ENCODE peak calls at places on chromosome 17, in ten cellular contexts. J is heart right ventricle; E is HEK293T; U is PC-3; M is mucosa of gallbladder; A is activated CD8-positive, alpha-beta memory T cell treated with anti-CD3 and anti-CD28 coated beads, Interleukin-2, amount 50 U/mL, for 48 hours; P is AG10803; V is stimulated activated CD4-positive, alpha-beta T cell treated with anti-CD3 and anti-CD28 coated beads, Interleukin-15, amount 100 ng/mL, for 24 hours; T is GM04503; Z is kidney tubule cell. L is an unnamed sample.

GRCh38 chr17:65742433-65743312 is 181.2 kb upstream of the AXIN2 start:
- DNase-seq in J (no peak), M (no peak), V (no peak), U (peak), A (no peak), T (peak), E (no peak), P (peak), Z (peak), L (no peak)

GRCh38 chr17:20896153-20896649 is 146.6 kb downstream of the USP22 start:
- DNase-seq in A (peak), J (peak), E (no peak), U (no peak), Z (no peak), T (no peak), M (peak), V (peak), P (peak), L (no peak)

GRCh38 chr17:67912656-67913055 is 83.6 kb downstream of the C17orf58 start:
- DNase-seq in Z (no peak), E (no peak), U (no peak), A (peak), P (no peak), T (no peak), V (peak), J (no peak), M (no peak), L (no peak)

GRCh38 chr17:74777884-74778490 is 1.8 kb upstream of the NAT9 start:
- DNase-seq in T (no peak), A (no peak), Z (no peak), P (no peak), J (no peak), E (no peak), U (no peak), V (no peak), M (no peak), L (no peak)

GRCh38 chr17:73643012-73643845 is 1.0 kb downstream of the SDK2 start:
- DNase-seq in E (peak), Z (peak), M (no peak), U (peak), P (no peak), T (no peak), J (peak), V (peak), A (peak), L (peak)

GRCh38 chr17:17496189-17497064 is at the start of gene RASD1:
- DNase-seq in M (peak), P (peak), V (peak), E (peak), U (peak), T (no peak), J (peak), A (peak), Z (peak), L (peak)

GRCh38 chr17:57443781-57444180 is 187.5 kb downstream of the MSI2 start:
- DNase-seq in M (no peak), E (no peak), A (no peak), V (no peak), P (no peak), J (no peak), U (no peak), T (no peak), Z (no peak), L (no peak)

GRCh38 chr17:71163121-71163812 is 957.6 kb upstream of the SOX9 start:
- DNase-seq in A (no peak), U (peak), J (no peak), P (no peak), Z (no peak), V (no peak), M (peak), T (no peak), E (peak), L (no peak)

GRCh38 chr17:21215935-21216334 is 2.0 kb upstream of the TMEM11 start:
- DNase-seq in P (no peak), V (no peak), M (no peak), E (no peak), T (no peak), A (no peak), U (peak), Z (peak), J (no peak), L (no peak)

GRCh38 chr17:64320613-64321553 is 57.8 kb upstream of the TEX2 start:
- DNase-seq in U (peak), E (peak), T (no peak), A (peak), V (peak), M (peak), Z (peak), P (peak), J (no peak), L (peak)

GRCh38 chr17:16037636-16038035 is 38.0 kb downstream of the TTC19 start:
- DNase-seq in P (no peak), J (no peak), A (no peak), T (no peak), Z (peak), U (no peak), V (no peak), M (no peak), E (no peak), L (no peak)

GRCh38 chr17:9465216-9465921 is 110.3 kb downstream of the STX8 start:
- DNase-seq in V (no peak), A (no peak), E (no peak), T (peak), M (no peak), Z (no peak), P (peak), U (no peak), J (no peak), L (no peak)

GRCh38 chr17:58358408-58359172 is 6.6 kb upstream of the SUPT4H1 start:
- DNase-seq in J (no peak), T (no peak), A (no peak), P (no peak), Z (no peak), U (no peak), E (no peak), M (no peak), V (no peak), L (no peak)

GRCh38 chr17:39261286-39261685 is 35.5 kb upstream of the STAC2 start:
- DNase-seq in P (no peak), Z (no peak), T (no peak), M (no peak), V (peak), A (no peak), J (no peak), E (no peak), U (no peak), L (no peak)

GRCh38 chr17:80844418-80844990 is 147.1 kb upstream of the CHMP6 start:
- DNase-seq in Z (no peak), J (no peak), T (no peak), V (no peak), M (no peak), E (no peak), U (no peak), A (no peak), P (no peak), L (no peak)